ENCODE peak calls at places on chromosome 5, in four cellular contexts. Y is GM23248, N is midbrain, R is colonic mucosa. C is an unnamed sample.

GRCh38 chr5:115531380-115531779 is 13.2 kb downstream of the FEM1C start:
- DNase-seq in Y (no peak), N (no peak), R (no peak), C (no peak)

GRCh38 chr5:93569295-93570164 is 11.5 kb downstream of the NR2F1-AS1 start:
- DNase-seq in Y (no peak), N (no peak), R (no peak), C (no peak)

GRCh38 chr5:78336698-78337097 is 23.7 kb upstream of the SCAMP1 start:
- DNase-seq in Y (no peak), N (no peak), R (no peak), C (no peak)

GRCh38 chr5:147509041-147509709 is 693 bp downstream of the DPYSL3 start:
- DNase-seq in Y (peak; percentile 67), N (no peak), R (peak; percentile 29), C (peak; percentile 42)

GRCh38 chr5:172089298-172090117 is 83.1 kb upstream of the FBXW11 start:
- DNase-seq in Y (no peak), N (no peak), R (no peak), C (no peak)

GRCh38 chr5:58938568-58939424 is 355.9 kb downstream of the RAB3C start:
- DNase-seq in Y (no peak), N (no peak), R (no peak), C (no peak)

GRCh38 chr5:17190242-17190778 is 27.1 kb upstream of the BASP1 start:
- DNase-seq in Y (peak; percentile 71), N (peak; percentile 49), R (peak; percentile 49), C (peak; percentile 96)

GRCh38 chr5:74865799-74866652 is at the start of gene FAM169A:
- DNase-seq in Y (peak; percentile 68), N (peak; percentile 68), R (peak; percentile 47), C (peak; percentile 53)

GRCh38 chr5:67516959-67517358 is 320.4 kb upstream of the CD180 start:
- DNase-seq in Y (peak; percentile 21), N (no peak), R (no peak), C (peak; percentile 12)

GRCh38 chr5:171907731-171908343 is 98.6 kb downstream of the FBXW11 start:
- DNase-seq in Y (peak; percentile 74), N (peak; percentile 64), R (peak; percentile 47), C (peak; percentile 72)

GRCh38 chr5:32030226-32030625 is 143.9 kb downstream of the GOLPH3 start:
- DNase-seq in Y (peak; percentile 9), N (no peak), R (no peak), C (no peak)

GRCh38 chr5:32916648-32917047 is 205.5 kb downstream of the NPR3 start:
- DNase-seq in Y (peak; percentile 62), N (no peak), R (no peak), C (peak; percentile 9)

GRCh38 chr5:44446399-44446798 is 57.2 kb upstream of the FGF10 start:
- DNase-seq in Y (no peak), N (no peak), R (no peak), C (no peak)

GRCh38 chr5:10674582-10674981 is 86.5 kb downstream of the DAP start:
- DNase-seq in Y (no peak), N (no peak), R (no peak), C (no peak)

GRCh38 chr5:13955896-13956295 is 11.4 kb upstream of the DNAH5 start:
- DNase-seq in Y (peak; percentile 48), N (no peak), R (no peak), C (no peak)

GRCh38 chr5:86999951-87000350 is 267.7 kb upstream of the RASA1 start:
- DNase-seq in Y (no peak), N (no peak), R (no peak), C (no peak)

GRCh38 chr5:76325876-76326491 is 77.1 kb upstream of the IQGAP2 start:
- DNase-seq in Y (no peak), N (no peak), R (peak; percentile 61), C (no peak)

GRCh38 chr5:175436403-175436802 is 7.6 kb downstream of the DRD1 start:
- DNase-seq in Y (no peak), N (no peak), R (no peak), C (no peak)

GRCh38 chr5:122942164-122942914 is 94.2 kb downstream of the PPIC start:
- DNase-seq in Y (no peak), N (no peak), R (no peak), C (peak; percentile 17)